ENCODE peak calls at places on chromosomes 6 and 20, in seven cellular contexts. Y is heart left ventricle, V is adrenal gland, F is A549, T is stomach, R is testis, S is suprapubic skin. D is an unnamed sample.

GRCh38 chr6:119052292-119052889 is 26.1 kb downstream of the FAM184A start:
- DNase-seq in F (no peak), V (no peak), Y (no peak), T (no peak), S (no peak), R (no peak), D (no peak)

GRCh38 chr6:158086054-158086705 is 81.9 kb downstream of the SERAC1 start:
- DNase-seq in F (no peak), Y (no peak), V (no peak), R (no peak), S (no peak), T (no peak), D (no peak)

GRCh38 chr20:50595433-50595895 is 85.3 kb downstream of the PTPN1 start:
- DNase-seq in T (no peak), V (no peak), S (no peak), F (no peak), R (no peak), Y (no peak), D (no peak)

GRCh38 chr20:43983359-43983758 is 68.7 kb downstream of the TOX2 start:
- DNase-seq in S (peak; percentile 22), V (no peak), Y (no peak), R (peak; percentile 23), F (peak; percentile 27), T (no peak), D (no peak)

GRCh38 chr20:23245553-23246128 is 105.0 kb upstream of the NXT1 start:
- DNase-seq in T (peak; percentile 66), R (peak; percentile 53), V (peak; percentile 51), S (no peak), Y (peak; percentile 69), F (peak; percentile 65), D (peak; percentile 24)

GRCh38 chr6:34806738-34807453 is 15.0 kb downstream of the BLTP3A start:
- DNase-seq in Y (no peak), F (no peak), R (no peak), T (no peak), V (no peak), S (no peak), D (no peak)

GRCh38 chr6:122604676-122605075 is 5.5 kb upstream of the PKIB start:
- DNase-seq in S (no peak), T (no peak), F (no peak), R (no peak), Y (no peak), V (no peak), D (no peak)

GRCh38 chr6:3612341-3613041 is 139.0 kb downstream of the PXDC1 start:
- DNase-seq in Y (no peak), S (no peak), R (no peak), V (peak; percentile 18), T (no peak), F (peak; percentile 88), D (no peak)

GRCh38 chr6:34102696-34103095 is 43.2 kb downstream of the GRM4 start:
- DNase-seq in V (peak; percentile 45), S (no peak), T (no peak), Y (no peak), F (no peak), R (peak; percentile 81), D (no peak)

GRCh38 chr6:83057705-83058321 is 7.8 kb downstream of the UBE3D start:
- DNase-seq in V (peak; percentile 22), T (no peak), Y (no peak), R (peak; percentile 63), F (peak; percentile 45), S (no peak), D (no peak)

GRCh38 chr20:461254-462198 is 807 bp downstream of the TBC1D20 start:
- DNase-seq in T (peak; percentile 51), S (peak; percentile 76), V (peak; percentile 46), R (peak; percentile 66), F (peak; percentile 57), Y (peak; percentile 65), D (peak; percentile 30)

GRCh38 chr6:21143651-21144050 is 449.9 kb upstream of the SOX4 start:
- DNase-seq in V (no peak), T (no peak), R (no peak), S (no peak), Y (no peak), F (no peak), D (no peak)

GRCh38 chr20:7855545-7855944 is 84.7 kb downstream of the HAO1 start:
- DNase-seq in V (no peak), R (no peak), S (no peak), F (peak; percentile 8), T (no peak), Y (no peak), D (no peak)

GRCh38 chr6:111482236-111482958 is 621 bp downstream of the REV3L start:
- DNase-seq in F (no peak), V (peak; percentile 50), S (peak; percentile 82), R (peak; percentile 61), Y (peak; percentile 55), T (peak; percentile 56), D (peak; percentile 54)

GRCh38 chr20:51938557-51939324 is 136.4 kb upstream of the SALL4 start:
- DNase-seq in F (no peak), S (no peak), V (no peak), Y (no peak), R (no peak), T (no peak), D (no peak)

GRCh38 chr6:44657201-44657824 is 269.8 kb downstream of the CDC5L start:
- DNase-seq in S (no peak), R (no peak), F (no peak), V (no peak), Y (no peak), T (no peak), D (no peak)

GRCh38 chr6:40419377-40419776 is 167.8 kb downstream of the LRFN2 start:
- DNase-seq in Y (no peak), V (no peak), T (no peak), R (no peak), S (no peak), F (peak; percentile 9), D (peak; percentile 78)

GRCh38 chr6:81636930-81637568 is 115.4 kb downstream of the TENT5A start:
- DNase-seq in Y (no peak), R (no peak), V (no peak), T (no peak), F (no peak), S (no peak), D (no peak)

GRCh38 chr20:11452326-11452725 is 465.4 kb upstream of the BTBD3 start:
- DNase-seq in R (no peak), Y (no peak), S (no peak), F (no peak), T (no peak), V (no peak), D (no peak)

GRCh38 chr6:128339635-128340436 is 180.6 kb downstream of the PTPRK start:
- DNase-seq in V (no peak), S (no peak), T (no peak), Y (no peak), R (no peak), F (no peak), D (no peak)

GRCh38 chr20:20235681-20236080 is 132.2 kb upstream of the INSM1 start:
- DNase-seq in T (no peak), V (no peak), Y (no peak), R (no peak), S (no peak), F (no peak), D (no peak)

GRCh38 chr6:90274481-90275030 is 22.1 kb downstream of the BACH2 start:
- DNase-seq in T (peak; percentile 43), V (peak; percentile 19), Y (no peak), R (no peak), S (no peak), F (no peak), D (peak; percentile 27)

GRCh38 chr6:116531675-116532570 is 13.6 kb downstream of the TRAPPC3L start:
- DNase-seq in V (peak; percentile 45), F (peak; percentile 65), Y (peak; percentile 33), S (peak; percentile 66), R (peak; percentile 77), T (peak; percentile 56), D (peak; percentile 4)

GRCh38 chr6:146813554-146813953 is 214.8 kb downstream of the ADGB start:
- DNase-seq in T (no peak), R (no peak), V (no peak), S (no peak), Y (no peak), F (no peak), D (no peak)

GRCh38 chr20:33901132-33901523 is 90.0 kb downstream of the CHMP4B start:
- DNase-seq in F (no peak), R (no peak), T (no peak), Y (no peak), S (no peak), V (no peak), D (no peak)

GRCh38 chr6:152004036-152004566 is 196.6 kb downstream of the ESR1 start:
- DNase-seq in S (no peak), V (no peak), Y (no peak), F (no peak), T (no peak), R (no peak), D (no peak)

GRCh38 chr6:163455553-163455952 is 41.0 kb downstream of the QKI start:
- DNase-seq in T (no peak), R (no peak), F (no peak), Y (no peak), V (no peak), S (no peak), D (no peak)

DNA sequence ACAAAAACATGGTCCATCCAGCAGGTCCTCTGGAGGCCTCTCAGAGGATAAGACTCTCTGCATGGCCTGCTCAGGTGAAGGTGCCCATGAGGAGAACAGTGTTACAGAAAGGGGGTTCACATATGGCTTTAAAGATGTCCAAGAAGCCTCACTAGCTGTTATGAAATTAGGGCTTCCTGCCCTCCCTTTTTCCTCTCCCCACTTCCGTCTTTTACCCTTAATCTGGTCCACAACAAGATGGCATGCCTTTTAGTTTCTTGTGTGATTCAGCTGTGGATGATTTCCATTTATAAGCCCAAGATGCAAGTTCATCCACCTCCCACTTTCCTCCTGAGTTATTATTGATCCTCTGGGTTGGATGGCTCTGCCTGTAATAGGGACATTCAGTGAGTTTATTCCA is 14.0 kb downstream of the GCNT2 start:
- DNase-seq in V (no peak), T (no peak), Y (no peak), S (no peak), F (no peak), R (no peak), D (no peak)
- TF ChIP-seq POLR2A in V (no peak), T (no peak), Y (no peak), S (no peak), F (no peak), R (no peak), D (no peak)

GRCh38 chr6:56798163-56798562 is 155.5 kb upstream of the DST start:
- DNase-seq in V (no peak), R (no peak), T (no peak), F (no peak), S (no peak), Y (no peak), D (no peak)
- H3K4me1 ChIP-seq in V (no peaks in the 10 kb centered on the region), R (no peaks in the 10 kb centered on the region), T (peaks cover 13% of the 10 kb centered on the region), F (peaks cover 93% of the 10 kb centered on the region), S (peaks cover 4% of the 10 kb centered on the region), Y (peaks cover 71% of the 10 kb centered on the region), D (peaks cover 81% of the 10 kb centered on the region)

DNA sequence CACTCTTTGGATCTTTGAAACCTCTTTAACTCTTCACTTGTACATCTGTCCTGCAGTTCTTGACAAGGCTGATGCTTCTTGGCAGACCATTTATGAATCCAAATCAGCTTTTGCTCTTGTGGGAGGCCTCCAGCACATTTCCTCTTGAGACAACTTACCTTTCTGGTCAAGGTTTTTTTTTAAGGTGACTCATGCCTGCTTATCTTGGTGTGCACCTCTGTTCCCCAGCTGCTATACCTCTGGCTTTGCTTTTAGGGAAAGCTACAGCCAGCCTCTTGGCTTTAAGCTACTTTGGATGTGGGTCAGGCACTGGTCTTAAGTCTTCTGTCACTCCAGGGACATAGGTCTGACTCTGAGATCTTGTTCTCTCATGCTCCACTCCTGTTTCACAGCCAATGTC is 106.5 kb downstream of the PHF3 start:
- DNase-seq in S (no peak), F (no peak), T (no peak), V (no peak), Y (no peak), R (no peak), D (no peak)
- H3K27ac ChIP-seq in S (no peak overlapping the region), F (no peak overlapping the region), T (no peak overlapping the region), V (no peak overlapping the region), Y (no peak overlapping the region), R (no peak overlapping the region), D (no peak overlapping the region)

GRCh38 chr20:5545381-5545941 is 204.7 kb upstream of the SHLD1 start:
- DNase-seq in T (no peak), V (no peak), Y (no peak), R (no peak), F (no peak), S (no peak), D (no peak)
- TF ChIP-seq POLR2A in T (no peak), V (no peak), Y (no peak), R (no peak), F (no peak), S (no peak), D (no peak)

D was measured in gastrocnemius medialis.